ENCODE peak calls at places on chromosomes 6 and 20, in seven cellular contexts. X is IMR-90, G is H9, B is H1, C is neuronal stem cell, S is mesendoderm, R is mesenchymal stem cell. T is an unnamed sample.

GRCh38 chr6:72530152-72530551 is 91.7 kb upstream of the KCNQ5 start:
- DNase-seq in X (no peak), G (no peak), B (no peak), C (no peak), S (no peak), R (no peak), T (no peak)

GRCh38 chr6:13854716-13855250 is 40.4 kb upstream of the MCUR1 start:
- DNase-seq in X (no peak), G (peak), B (no peak), C (no peak), S (no peak), R (no peak), T (no peak)

GRCh38 chr6:19380287-19380686 is 456.9 kb upstream of the ID4 start:
- DNase-seq in X (no peak), G (no peak), B (no peak), C (no peak), S (no peak), R (no peak), T (no peak)

GRCh38 chr6:137309078-137309762 is 90.0 kb upstream of the IFNGR1 start:
- DNase-seq in X (peak), G (peak), B (no peak), C (no peak), S (peak), R (peak), T (peak)

GRCh38 chr6:20403766-20404640 is 2.3 kb downstream of the E2F3 start:
- DNase-seq in X (peak), G (peak), B (no peak), C (peak), S (peak), R (peak), T (no peak)

GRCh38 chr6:27830212-27830664 is 82.0 kb downstream of the OR2B2 start:
- DNase-seq in X (no peak), G (no peak), B (no peak), C (no peak), S (peak), R (peak), T (no peak)

GRCh38 chr20:46965124-46965455 is 70.4 kb downstream of the EYA2 start:
- DNase-seq in X (no peak), G (no peak), B (no peak), C (no peak), S (no peak), R (no peak), T (no peak)

GRCh38 chr6:122399055-122399347 is 451 bp upstream of the HSF2 start:
- DNase-seq in X (no peak), G (no peak), B (no peak), C (no peak), S (no peak), R (no peak), T (no peak)

GRCh38 chr20:10553326-10553984 is 118.3 kb downstream of the SLX4IP start:
- DNase-seq in X (peak), G (peak), B (no peak), C (peak), S (peak), R (peak), T (peak)

GRCh38 chr6:158837684-158838625 is 18.8 kb upstream of the EZR start:
- DNase-seq in X (peak), G (no peak), B (no peak), C (no peak), S (peak), R (no peak), T (no peak)

GRCh38 chr6:139640453-139640852 is 266.0 kb upstream of the CITED2 start:
- DNase-seq in X (no peak), G (no peak), B (no peak), C (no peak), S (no peak), R (no peak), T (no peak)

GRCh38 chr6:33172307-33173227 is 19.7 kb downstream of the COL11A2 start:
- DNase-seq in X (peak), G (peak), B (no peak), C (peak), S (peak), R (peak), T (no peak)

GRCh38 chr6:31558631-31559500 is 11.5 kb downstream of the NFKBIL1 start:
- DNase-seq in X (no peak), G (no peak), B (no peak), C (no peak), S (no peak), R (peak), T (peak)

GRCh38 chr6:44381739-44382138 is 5.8 kb upstream of the CDC5L start:
- DNase-seq in X (no peak), G (no peak), B (no peak), C (no peak), S (no peak), R (no peak), T (peak)

GRCh38 chr6:143959865-143960264 is 48.2 kb downstream of the PLAGL1 start:
- DNase-seq in X (peak), G (no peak), B (no peak), C (no peak), S (peak), R (no peak), T (peak)

GRCh38 chr6:120493483-120493882 is 840.8 kb downstream of the TBC1D32 start:
- DNase-seq in X (no peak), G (no peak), B (no peak), C (no peak), S (no peak), R (no peak), T (no peak)

GRCh38 chr20:43752561-43753301 is 25.9 kb upstream of the GTSF1L start:
- DNase-seq in X (peak), G (no peak), B (no peak), C (no peak), S (no peak), R (peak), T (no peak)

GRCh38 chr20:50308513-50309279 is 118.1 kb downstream of the CEBPB start:
- DNase-seq in X (peak), G (peak), B (no peak), C (no peak), S (peak), R (peak), T (peak)

GRCh38 chr20:44145131-44145770 is 41.7 kb downstream of the JPH2 start:
- DNase-seq in X (no peak), G (no peak), B (no peak), C (no peak), S (no peak), R (no peak), T (no peak)

GRCh38 chr6:30100585-30101422 is 12.1 kb downstream of the TRIM31 start:
- DNase-seq in X (no peak), G (peak), B (no peak), C (no peak), S (peak), R (no peak), T (no peak)

GRCh38 chr6:34152042-34152524 is 6.2 kb upstream of the GRM4 start:
- DNase-seq in X (no peak), G (no peak), B (no peak), C (no peak), S (no peak), R (no peak), T (no peak)

GRCh38 chr20:48584391-48585249 is 243.2 kb downstream of the PREX1 start:
- DNase-seq in X (no peak), G (no peak), B (no peak), C (no peak), S (no peak), R (no peak), T (no peak)

GRCh38 chr6:154138806-154139205 is 99.8 kb downstream of the OPRM1 start:
- DNase-seq in X (no peak), G (no peak), B (no peak), C (no peak), S (no peak), R (no peak), T (no peak)

GRCh38 chr20:12177657-12178293 is 260.1 kb downstream of the BTBD3 start:
- DNase-seq in X (no peak), G (no peak), B (no peak), C (no peak), S (no peak), R (no peak), T (no peak)

GRCh38 chr20:63114693-63115069 is 101.2 kb downstream of the YTHDF1 start:
- DNase-seq in X (no peak), G (no peak), B (no peak), C (no peak), S (no peak), R (no peak), T (no peak)

GRCh38 chr6:96787846-96788580 is 49.3 kb downstream of the GPR63 start:
- DNase-seq in X (no peak), G (no peak), B (no peak), C (no peak), S (no peak), R (no peak), T (no peak)

GRCh38 chr6:27078734-27079357 is 168.7 kb upstream of the PRSS16 start:
- DNase-seq in X (peak), G (peak), B (peak), C (peak), S (peak), R (peak), T (peak)

GRCh38 chr6:166438211-166438861 is 55.6 kb upstream of the MPC1 start:
- DNase-seq in X (no peak), G (no peak), B (no peak), C (no peak), S (no peak), R (no peak), T (peak)

GRCh38 chr20:54123587-54124180 is 50.1 kb downstream of the CYP24A1 start:
- DNase-seq in X (peak), G (peak), B (peak), C (no peak), S (peak), R (peak), T (peak)

GRCh38 chr20:37598611-37599342 is 71.1 kb upstream of the BLCAP start:
- DNase-seq in X (no peak), G (no peak), B (no peak), C (no peak), S (no peak), R (no peak), T (no peak)

GRCh38 chr6:145155411-145155810 is 579.9 kb downstream of the EPM2A start:
- DNase-seq in X (peak), G (no peak), B (no peak), C (no peak), S (peak), R (no peak), T (peak)

GRCh38 chr6:20877008-20877937 is 343.0 kb downstream of the CDKAL1 start:
- DNase-seq in X (peak), G (no peak), B (no peak), C (no peak), S (peak), R (peak), T (peak)

GRCh38 chr6:90284745-90285481 is 11.7 kb downstream of the BACH2 start:
- DNase-seq in X (peak), G (no peak), B (no peak), C (no peak), S (peak), R (peak), T (no peak)

DNA sequence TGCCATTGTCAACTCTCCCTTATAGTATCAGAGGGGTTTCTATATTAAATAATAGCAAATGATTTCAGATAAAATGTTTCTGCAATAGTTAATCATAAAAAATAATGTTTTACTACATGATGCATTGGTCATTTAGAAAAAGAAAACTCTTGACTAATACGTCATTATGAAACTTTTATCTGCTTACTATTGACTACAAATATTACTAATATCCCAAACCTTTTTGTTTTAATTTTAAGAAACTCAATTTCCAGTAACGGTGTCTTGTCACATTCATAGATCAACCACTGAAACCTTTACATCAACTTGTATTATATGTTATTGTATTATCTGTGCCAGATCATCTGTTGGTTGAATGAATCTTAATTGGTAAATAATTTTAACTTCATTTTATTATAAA is 482.9 kb upstream of the SLC35B3 start:
- DNase-seq in X (no peak), G (no peak), B (no peak), C (no peak), S (no peak), R (no peak), T (no peak)
- H2BK5ac ChIP-seq in X (no peak), G (no peak), B (no peak), C (no peak), S (no peak), R (no peak), T (no peak)

DNA sequence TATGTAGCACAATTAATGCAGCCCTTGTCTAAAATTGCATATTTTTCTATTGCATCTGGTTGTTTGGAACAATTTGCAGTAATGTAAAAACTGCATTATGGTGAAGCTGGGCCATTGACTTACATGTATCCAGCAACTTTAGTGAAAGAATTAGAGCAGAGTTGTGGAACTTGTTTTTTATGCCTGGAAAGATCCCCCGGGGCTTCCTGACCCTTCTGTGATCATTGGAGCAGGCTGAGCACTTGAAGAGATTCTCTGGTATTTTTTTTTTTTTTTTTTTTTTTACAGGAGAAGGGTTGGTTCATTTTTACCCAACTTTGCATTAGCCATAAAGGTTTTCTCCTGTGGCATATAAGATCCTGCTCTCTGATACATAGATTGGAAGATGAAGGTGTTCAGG is 45.0 kb downstream of the LIN28B start:
- DNase-seq in X (no peak), G (no peak), B (no peak), C (no peak), S (peak), R (no peak), T (peak)
- H2BK5ac ChIP-seq in X (no peak), G (no peak), B (no peak), C (no peak), S (no peak), R (no peak), T (no peak)

GRCh38 chr20:36455972-36456625 is 85.2 kb upstream of the MYL9 start:
- DNase-seq in X (no peak), G (no peak), B (no peak), C (no peak), S (no peak), R (no peak), T (no peak)
- H2BK5ac ChIP-seq in X (no peak), G (no peak), B (peak), C (no peak), S (no peak), R (no peak), T (no peak)

DNA sequence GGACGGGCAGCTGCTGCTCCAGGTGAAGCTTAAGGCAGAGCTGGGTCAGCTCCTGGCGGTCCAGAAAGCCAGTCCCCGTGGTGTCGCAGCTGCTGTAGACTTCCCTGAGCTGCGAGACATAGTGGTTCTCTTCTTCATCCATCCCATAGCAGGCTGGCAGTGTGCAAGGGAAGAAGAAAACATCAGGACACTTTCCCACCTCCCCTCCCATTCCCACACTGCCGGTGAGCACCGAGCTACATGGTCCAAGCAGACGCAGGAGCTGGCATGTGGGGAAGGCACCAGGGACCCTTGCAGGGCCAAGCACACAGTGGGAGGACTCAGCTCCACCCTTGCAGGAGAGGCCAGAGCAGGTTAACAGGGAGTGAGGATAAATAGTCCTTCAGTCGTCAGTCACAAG is 58.9 kb downstream of the NINL start:
- DNase-seq in X (no peak), G (no peak), B (no peak), C (no peak), S (no peak), R (peak), T (no peak)
- H2BK5ac ChIP-seq in X (peak), G (no peak), B (no peak), C (no peak), S (no peak), R (no peak), T (no peak)